ENCODE peak calls at places on chromosome 14, in six cellular contexts. K is CD4-positive, alpha-beta T cell; V is CD8-positive, alpha-beta T cell; A is MM.1S; E is foreskin fibroblast; I is DMS153. N is an unnamed sample.
A peak's percentile ranks its signal among the peaks of the same experiment; 100 is the strongest.

GRCh38 chr14:26709019-26709418 is 111.2 kb upstream of the NOVA1 start:
- DNase-seq in I (no peak), K (no peak), V (no peak), A (no peak), E (peak; percentile 21), N (no peak)

GRCh38 chr14:104138098-104138890 is at the start of gene KIF26A:
- DNase-seq in A (no peak), E (no peak), V (peak; percentile 15), I (no peak), K (peak; percentile 13), N (no peak)

GRCh38 chr14:33412450-33412849 is 473.8 kb downstream of the NPAS3 start:
- DNase-seq in E (no peak), A (no peak), I (no peak), K (no peak), V (no peak), N (no peak)

GRCh38 chr14:32077081-32078029 is at the start of gene ARHGAP5:
- DNase-seq in E (no peak), A (peak; percentile 46), K (peak; percentile 71), I (no peak), V (peak; percentile 70), N (peak; percentile 38)

GRCh38 chr14:100019156-100019882 is 45.9 kb upstream of the EVL start:
- DNase-seq in E (no peak), K (no peak), V (no peak), I (no peak), A (no peak), N (no peak)

GRCh38 chr14:55153951-55154350 is 24.9 kb downstream of the LGALS3 start:
- DNase-seq in V (no peak), I (no peak), K (no peak), E (no peak), A (no peak), N (no peak)

GRCh38 chr14:100713720-100714119 is 13.0 kb upstream of the DLK1 start:
- DNase-seq in I (no peak), A (no peak), V (no peak), E (no peak), K (no peak), N (no peak)

GRCh38 chr14:100557658-100558057 is 29.6 kb downstream of the BEGAIN start:
- DNase-seq in V (no peak), E (no peak), I (no peak), K (no peak), A (no peak), N (no peak)

GRCh38 chr14:74257988-74258704 is 18.9 kb downstream of the VSX2 start:
- DNase-seq in I (no peak), V (no peak), E (no peak), A (no peak), K (no peak), N (no peak)

GRCh38 chr14:45290547-45290946 is 37.5 kb upstream of the MIS18BP1 start:
- DNase-seq in I (no peak), K (no peak), V (no peak), A (no peak), E (no peak), N (no peak)

GRCh38 chr14:53929871-53930685 is 26.5 kb downstream of the BMP4 start:
- DNase-seq in I (no peak), A (peak; percentile 35), V (peak; percentile 27), K (no peak), E (no peak), N (no peak)

GRCh38 chr14:94447986-94448808 is 4.4 kb downstream of the SERPINA11 start:
- DNase-seq in E (no peak), V (no peak), I (no peak), K (no peak), A (no peak), N (no peak)

GRCh38 chr14:62253931-62254330 is 491.7 kb downstream of the SNAPC1 start:
- DNase-seq in K (no peak), V (no peak), E (no peak), I (no peak), A (no peak), N (no peak)

GRCh38 chr14:39228044-39228443 is 5.7 kb upstream of the MIA2 start:
- DNase-seq in K (no peak), A (no peak), V (no peak), I (no peak), E (no peak), N (no peak)

GRCh38 chr14:94524093-94524492 is 14.8 kb upstream of the SERPINA12 start:
- DNase-seq in K (no peak), V (no peak), I (no peak), E (no peak), A (no peak), N (no peak)

GRCh38 chr14:103628221-103628683 is 759 bp upstream of the KLC1 start:
- DNase-seq in I (no peak), E (peak; percentile 87), K (peak; percentile 6), A (peak; percentile 57), V (peak; percentile 16), N (no peak)

GRCh38 chr14:94754391-94754942 is 15.4 kb downstream of the GSC start:
- DNase-seq in E (no peak), I (no peak), K (no peak), V (no peak), A (no peak), N (no peak)

GRCh38 chr14:71050227-71050823 is 143.1 kb downstream of the PCNX1 start:
- DNase-seq in K (no peak), A (no peak), V (no peak), E (no peak), I (no peak), N (no peak)

GRCh38 chr14:59282366-59282765 is 93.9 kb downstream of the DAAM1 start:
- DNase-seq in E (peak; percentile 67), V (no peak), K (no peak), A (no peak), I (no peak), N (no peak)

GRCh38 chr14:75440733-75441474 is 13.1 kb downstream of the JDP2 start:
- DNase-seq in V (no peak), I (no peak), A (no peak), K (no peak), E (peak; percentile 78), N (no peak)

GRCh38 chr14:50539051-50539450 is 6.7 kb upstream of the MAP4K5 start:
- DNase-seq in V (no peak), K (no peak), A (no peak), E (no peak), I (no peak), N (no peak)

GRCh38 chr14:71554323-71554722 is 377.9 kb upstream of the RGS6 start:
- DNase-seq in A (peak; percentile 35), V (no peak), I (no peak), K (no peak), E (no peak), N (no peak)

GRCh38 chr14:98593361-98593761 is 678.6 kb downstream of the BCL11B start:
- DNase-seq in E (no peak), A (no peak), I (no peak), V (no peak), K (no peak), N (no peak)